ENCODE peak calls at places on chromosomes 1 and 21, in four cellular contexts. One of them, this sample, is unnamed.

GRCh38 chr1:13513885-13514546 is at the start of gene LRRC38:
- DNase-seq in pancreas: no peak
- DNase-seq in colonic mucosa: peak; percentile 27
- DNase-seq in mammary epithelial cell: no peak
- DNase-seq in this sample: peak; percentile 24

GRCh38 chr21:40902299-40902698 is 55.3 kb upstream of the DSCAM start:
- DNase-seq in colonic mucosa: no peak
- DNase-seq in pancreas: no peak
- DNase-seq in mammary epithelial cell: no peak
- DNase-seq in this sample: no peak

GRCh38 chr1:224065455-224065854 is 48.5 kb upstream of the FBXO28 start:
- DNase-seq in colonic mucosa: peak; percentile 76
- DNase-seq in mammary epithelial cell: peak; percentile 72
- DNase-seq in pancreas: peak; percentile 36
- DNase-seq in this sample: no peak

GRCh38 chr1:206136241-206136640 is 19.1 kb upstream of the AVPR1B start:
- DNase-seq in colonic mucosa: no peak
- DNase-seq in pancreas: no peak
- DNase-seq in mammary epithelial cell: no peak
- DNase-seq in this sample: no peak

GRCh38 chr1:20787775-20788488 is 825 bp upstream of the HP1BP3 start:
- DNase-seq in colonic mucosa: peak; percentile 28
- DNase-seq in mammary epithelial cell: no peak
- DNase-seq in pancreas: no peak
- DNase-seq in this sample: no peak

GRCh38 chr1:21491483-21492170 is 17.6 kb upstream of the ALPL start:
- DNase-seq in colonic mucosa: no peak
- DNase-seq in mammary epithelial cell: no peak
- DNase-seq in pancreas: no peak
- DNase-seq in this sample: no peak

GRCh38 chr1:67853704-67854103 is 20.4 kb upstream of the GNG12 start:
- DNase-seq in pancreas: peak; percentile 35
- DNase-seq in mammary epithelial cell: peak; percentile 62
- DNase-seq in colonic mucosa: peak; percentile 62
- DNase-seq in this sample: peak; percentile 50

GRCh38 chr1:245304698-245305097 is 149.9 kb downstream of the KIF26B start:
- DNase-seq in pancreas: no peak
- DNase-seq in mammary epithelial cell: peak; percentile 34
- DNase-seq in colonic mucosa: no peak
- DNase-seq in this sample: no peak

GRCh38 chr1:213385201-213385600 is 334.2 kb downstream of the RPS6KC1 start:
- DNase-seq in pancreas: no peak
- DNase-seq in mammary epithelial cell: no peak
- DNase-seq in colonic mucosa: no peak
- DNase-seq in this sample: no peak

GRCh38 chr1:11157867-11158266 is 31.3 kb upstream of the ANGPTL7 start:
- DNase-seq in colonic mucosa: no peak
- DNase-seq in pancreas: no peak
- DNase-seq in mammary epithelial cell: peak; percentile 31
- DNase-seq in this sample: peak; percentile 50

GRCh38 chr1:85617582-85618237 is 37.1 kb downstream of the CCN1 start:
- DNase-seq in mammary epithelial cell: no peak
- DNase-seq in pancreas: no peak
- DNase-seq in colonic mucosa: no peak
- DNase-seq in this sample: no peak

GRCh38 chr1:234302334-234302962 is 70.8 kb upstream of the COA6 start:
- DNase-seq in colonic mucosa: no peak
- DNase-seq in pancreas: no peak
- DNase-seq in mammary epithelial cell: no peak
- DNase-seq in this sample: no peak

GRCh38 chr1:172398193-172398592 is 22.3 kb upstream of the C1orf105 start:
- DNase-seq in pancreas: no peak
- DNase-seq in colonic mucosa: no peak
- DNase-seq in mammary epithelial cell: no peak
- DNase-seq in this sample: no peak

GRCh38 chr1:228337711-228338520 is 68.7 kb downstream of the TRIM11 start:
- DNase-seq in pancreas: peak; percentile 9
- DNase-seq in colonic mucosa: no peak
- DNase-seq in mammary epithelial cell: no peak
- DNase-seq in this sample: peak; percentile 14

GRCh38 chr1:43975249-43975961 is 645 bp downstream of the ATP6V0B start:
- DNase-seq in pancreas: peak; percentile 74
- DNase-seq in colonic mucosa: peak; percentile 84
- DNase-seq in mammary epithelial cell: peak; percentile 29
- DNase-seq in this sample: peak; percentile 64

GRCh38 chr1:162632234-162632666 is at the start of gene DDR2:
- DNase-seq in colonic mucosa: peak; percentile 57
- DNase-seq in pancreas: no peak
- DNase-seq in mammary epithelial cell: no peak
- DNase-seq in this sample: peak; percentile 58

GRCh38 chr21:15741510-15741909 is 11.7 kb downstream of the USP25 start:
- DNase-seq in colonic mucosa: no peak
- DNase-seq in pancreas: no peak
- DNase-seq in mammary epithelial cell: peak; percentile 43
- DNase-seq in this sample: no peak

GRCh38 chr21:46311568-46311967 is 12.1 kb downstream of the C21orf58 start:
- DNase-seq in mammary epithelial cell: no peak
- DNase-seq in pancreas: no peak
- DNase-seq in colonic mucosa: no peak
- DNase-seq in this sample: no peak

GRCh38 chr1:33015216-33015615 is 21.5 kb downstream of the AK2 start:
- DNase-seq in colonic mucosa: no peak
- DNase-seq in mammary epithelial cell: no peak
- DNase-seq in pancreas: no peak
- DNase-seq in this sample: no peak

GRCh38 chr1:64050601-64051000 is 152.8 kb upstream of the UBE2U start:
- DNase-seq in colonic mucosa: no peak
- DNase-seq in pancreas: no peak
- DNase-seq in mammary epithelial cell: no peak
- DNase-seq in this sample: no peak

GRCh38 chr1:210676539-210676938 is 347.8 kb downstream of the HHAT start:
- DNase-seq in colonic mucosa: no peak
- DNase-seq in mammary epithelial cell: no peak
- DNase-seq in pancreas: no peak
- DNase-seq in this sample: no peak

GRCh38 chr1:198556969-198557368 is 16.5 kb upstream of the ATP6V1G3 start:
- DNase-seq in colonic mucosa: peak; percentile 23
- DNase-seq in pancreas: no peak
- DNase-seq in mammary epithelial cell: no peak
- DNase-seq in this sample: peak; percentile 26

GRCh38 chr21:22421416-22422190 is 1423.4 kb downstream of the NCAM2 start:
- DNase-seq in colonic mucosa: no peak
- DNase-seq in mammary epithelial cell: no peak
- DNase-seq in pancreas: no peak
- DNase-seq in this sample: no peak

GRCh38 chr1:217889401-217889800 is 258.3 kb downstream of the SPATA17 start:
- DNase-seq in pancreas: no peak
- DNase-seq in colonic mucosa: no peak
- DNase-seq in mammary epithelial cell: no peak
- DNase-seq in this sample: no peak

GRCh38 chr1:231918239-231919015 is 291.8 kb downstream of the DISC1 start:
- DNase-seq in pancreas: no peak
- DNase-seq in colonic mucosa: no peak
- DNase-seq in mammary epithelial cell: peak; percentile 67
- DNase-seq in this sample: no peak

GRCh38 chr1:160864173-160864572 is 1.5 kb upstream of the CD244 start:
- DNase-seq in mammary epithelial cell: no peak
- DNase-seq in colonic mucosa: no peak
- DNase-seq in pancreas: no peak
- DNase-seq in this sample: no peak

GRCh38 chr1:154546264-154547043 is 12.0 kb downstream of the UBE2Q1 start:
- DNase-seq in colonic mucosa: peak; percentile 47
- DNase-seq in mammary epithelial cell: peak; percentile 44
- DNase-seq in pancreas: peak; percentile 59
- DNase-seq in this sample: peak; percentile 37

GRCh38 chr1:215292906-215293305 is 210.4 kb downstream of the KCNK2 start:
- DNase-seq in colonic mucosa: no peak
- DNase-seq in pancreas: no peak
- DNase-seq in mammary epithelial cell: no peak
- DNase-seq in this sample: no peak

GRCh38 chr1:211939876-211940468 is 95.4 kb downstream of the INTS7 start:
- DNase-seq in mammary epithelial cell: no peak
- DNase-seq in pancreas: no peak
- DNase-seq in colonic mucosa: no peak
- DNase-seq in this sample: no peak

GRCh38 chr1:214718724-214719123 is 115.7 kb downstream of the CENPF start:
- DNase-seq in pancreas: no peak
- DNase-seq in colonic mucosa: no peak
- DNase-seq in mammary epithelial cell: peak; percentile 2
- DNase-seq in this sample: no peak

GRCh38 chr1:222283147-222283768 is 264.6 kb downstream of the HHIPL2 start:
- DNase-seq in mammary epithelial cell: no peak
- DNase-seq in colonic mucosa: no peak
- DNase-seq in pancreas: no peak
- DNase-seq in this sample: no peak

GRCh38 chr1:175221548-175222175 is 29.1 kb upstream of the KIAA0040 start:
- DNase-seq in colonic mucosa: peak; percentile 38
- DNase-seq in mammary epithelial cell: peak; percentile 88
- DNase-seq in pancreas: peak; percentile 37
- DNase-seq in this sample: peak; percentile 40

GRCh38 chr1:175219774-175220173 is 27.2 kb upstream of the KIAA0040 start:
- DNase-seq in colonic mucosa: no peak
- DNase-seq in pancreas: no peak
- DNase-seq in mammary epithelial cell: no peak
- DNase-seq in this sample: no peak

GRCh38 chr1:175220853-175221547 is 28.4 kb upstream of the KIAA0040 start:
- DNase-seq in colonic mucosa: no peak
- DNase-seq in pancreas: no peak
- DNase-seq in mammary epithelial cell: peak; percentile 58
- DNase-seq in this sample: no peak

GRCh38 chr1:175222296-175222938 is 29.8 kb upstream of the KIAA0040 start:
- DNase-seq in colonic mucosa: no peak
- DNase-seq in mammary epithelial cell: peak; percentile 95
- DNase-seq in pancreas: no peak
- DNase-seq in this sample: no peak

GRCh38 chr1:175225805-175226129 is 33.2 kb upstream of the KIAA0040 start:
- DNase-seq in mammary epithelial cell: no peak
- DNase-seq in colonic mucosa: no peak
- DNase-seq in pancreas: no peak
- DNase-seq in this sample: no peak
- TF ChIP-seq CTCF in mammary epithelial cell: no peak
- TF ChIP-seq CTCF in colonic mucosa: no peak
- TF ChIP-seq CTCF in pancreas: no peak
- TF ChIP-seq CTCF in this sample: no peak

DNA sequence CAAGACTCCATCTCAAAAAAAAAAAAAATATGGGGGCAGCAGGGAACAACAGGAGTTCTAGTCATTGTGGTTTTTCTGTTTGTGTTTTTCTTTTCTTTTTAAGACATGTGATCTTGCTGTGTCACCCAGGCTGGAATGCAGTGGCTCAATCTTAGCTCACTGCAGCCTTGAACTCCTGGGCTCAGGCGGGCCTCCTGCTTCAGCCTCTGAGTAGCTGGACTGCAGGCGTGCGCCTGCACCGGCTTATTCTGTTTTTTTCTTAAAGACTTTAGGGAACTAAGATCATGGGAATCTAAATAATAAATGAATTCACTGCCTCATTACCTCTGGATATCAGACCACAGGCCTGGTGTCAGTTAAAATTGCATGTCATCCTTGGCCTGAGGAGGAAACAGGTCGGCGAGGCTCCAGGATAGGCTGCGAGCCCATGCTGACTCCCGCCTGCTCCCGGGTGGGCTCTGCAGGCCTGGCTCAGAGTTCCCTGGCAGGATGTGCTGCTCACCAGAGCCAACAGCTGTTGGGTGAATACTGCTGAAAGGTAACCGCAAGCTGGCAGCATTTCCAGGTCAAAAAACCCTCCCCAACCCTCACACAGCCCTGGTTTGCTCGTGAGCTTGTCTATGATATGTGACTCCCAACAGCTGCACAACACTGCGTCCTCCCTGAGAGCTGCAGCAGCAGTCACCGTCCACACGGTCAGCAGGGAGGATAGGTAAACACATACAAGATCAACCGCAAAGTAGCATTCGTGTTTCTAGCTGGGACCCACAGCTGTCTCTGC is 58.1 kb downstream of the SCCPDH start:
- DNase-seq in colonic mucosa: no peak
- DNase-seq in pancreas: no peak
- DNase-seq in mammary epithelial cell: peak; percentile 59
- DNase-seq in this sample: peak; percentile 69
- TF ChIP-seq CTCF in colonic mucosa: no peak
- TF ChIP-seq CTCF in pancreas: no peak
- TF ChIP-seq CTCF in mammary epithelial cell: no peak
- TF ChIP-seq CTCF in this sample: no peak

DNA sequence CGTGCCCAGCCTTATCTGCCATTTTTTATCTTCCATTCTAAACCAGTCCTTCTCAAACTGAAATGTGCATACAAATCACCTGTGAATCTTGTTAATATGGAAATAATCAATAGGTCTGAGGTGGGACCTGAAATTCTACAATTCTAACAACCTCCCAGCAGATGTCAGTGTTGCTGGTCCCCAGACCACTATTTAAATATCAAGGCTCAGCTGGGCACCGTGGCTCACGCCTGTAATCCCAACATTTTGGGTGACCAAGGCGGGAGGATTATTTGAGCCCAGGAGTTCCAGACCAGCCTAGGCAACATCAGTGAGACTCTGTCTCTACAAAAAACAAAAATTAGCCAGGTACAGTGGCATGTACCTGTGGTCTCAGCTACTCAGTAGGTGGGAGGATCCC is 4.1 kb downstream of the UQCRHL start:
- DNase-seq in mammary epithelial cell: no peak
- DNase-seq in pancreas: no peak
- DNase-seq in colonic mucosa: no peak
- DNase-seq in this sample: no peak
- TF ChIP-seq CTCF in mammary epithelial cell: peak; percentile 49
- TF ChIP-seq CTCF in pancreas: no peak
- TF ChIP-seq CTCF in colonic mucosa: no peak
- TF ChIP-seq CTCF in this sample: peak; percentile 48

GRCh38 chr1:186403632-186404031 is 28.0 kb downstream of the ODR4 start:
- DNase-seq in pancreas: no peak
- DNase-seq in colonic mucosa: no peak
- DNase-seq in mammary epithelial cell: no peak
- DNase-seq in this sample: no peak

GRCh38 chr1:186404454-186405051 is 28.9 kb downstream of the ODR4 start:
- DNase-seq in pancreas: no peak
- DNase-seq in colonic mucosa: no peak
- DNase-seq in mammary epithelial cell: peak; percentile 32
- DNase-seq in this sample: no peak

DNA sequence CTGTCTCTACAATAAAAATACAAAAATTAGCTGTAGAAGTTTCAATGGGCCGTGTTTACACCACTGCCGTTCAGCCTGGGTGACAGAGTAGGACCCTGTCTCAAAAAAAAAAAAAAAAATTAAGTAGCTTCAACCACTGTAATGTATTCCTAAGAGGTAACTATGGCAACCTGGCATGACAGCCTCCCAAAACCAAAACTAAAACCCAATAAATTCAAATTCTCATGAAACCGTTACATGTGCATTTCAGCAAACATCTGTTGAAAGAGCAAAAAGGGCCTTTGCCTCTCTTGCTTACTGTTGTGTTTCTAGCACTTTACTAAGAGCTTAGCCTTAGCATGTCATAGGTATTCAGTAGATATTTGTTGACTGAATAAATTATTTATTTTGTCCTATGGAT is 33.5 kb downstream of the ODR4 start:
- DNase-seq in mammary epithelial cell: no peak
- DNase-seq in colonic mucosa: no peak
- DNase-seq in pancreas: no peak
- DNase-seq in this sample: no peak
- TF ChIP-seq CTCF in mammary epithelial cell: no peak
- TF ChIP-seq CTCF in colonic mucosa: no peak
- TF ChIP-seq CTCF in pancreas: no peak
- TF ChIP-seq CTCF in this sample: no peak

This sample was measured in left ventricle myocardium inferior.